ENCODE peak calls at places on chromosomes 3 and 15, in ten cellular contexts. One of them, this sample, is unnamed.

GRCh38 chr3:144429719-144430121 is 458.1 kb downstream of the DIPK2A start:
- DNase-seq in right atrium auricular region: no peak
- DNase-seq in iPS-NIHi11: no peak
- DNase-seq in GM13976: peak; percentile 30
- DNase-seq in right cardiac atrium: no peak
- DNase-seq in EL: no peak
- DNase-seq in NAMALWA: no peak
- DNase-seq in GM19239: no peak
- DNase-seq in NCI-H1436: no peak
- DNase-seq in iris pigment epithelial cell: no peak
- DNase-seq in this sample: no peak

GRCh38 chr3:59609967-59610366 is 560.1 kb upstream of the CFAP20DC start:
- DNase-seq in right atrium auricular region: peak; percentile 66
- DNase-seq in iPS-NIHi11: no peak
- DNase-seq in GM13976: no peak
- DNase-seq in right cardiac atrium: peak; percentile 61
- DNase-seq in EL: no peak
- DNase-seq in NAMALWA: no peak
- DNase-seq in GM19239: no peak
- DNase-seq in NCI-H1436: no peak
- DNase-seq in iris pigment epithelial cell: peak; percentile 35
- DNase-seq in this sample: no peak

GRCh38 chr3:69126999-69127398 is 4.6 kb upstream of the LMOD3 start:
- DNase-seq in right atrium auricular region: no peak
- DNase-seq in iPS-NIHi11: no peak
- DNase-seq in GM13976: no peak
- DNase-seq in right cardiac atrium: no peak
- DNase-seq in EL: no peak
- DNase-seq in NAMALWA: no peak
- DNase-seq in GM19239: no peak
- DNase-seq in NCI-H1436: no peak
- DNase-seq in iris pigment epithelial cell: no peak
- DNase-seq in this sample: no peak

GRCh38 chr3:196941846-196942225 is 492 bp downstream of the NCBP2 start:
- DNase-seq in right atrium auricular region: no peak
- DNase-seq in iPS-NIHi11: peak; percentile 55
- DNase-seq in GM13976: peak; percentile 76
- DNase-seq in right cardiac atrium: peak; percentile 46
- DNase-seq in EL: peak; percentile 58
- DNase-seq in NAMALWA: peak; percentile 65
- DNase-seq in GM19239: no peak
- DNase-seq in NCI-H1436: peak; percentile 35
- DNase-seq in iris pigment epithelial cell: peak; percentile 62
- DNase-seq in this sample: no peak

GRCh38 chr15:71011503-71012155 is 103.6 kb upstream of the THSD4 start:
- DNase-seq in right atrium auricular region: no peak
- DNase-seq in iPS-NIHi11: peak; percentile 43
- DNase-seq in GM13976: no peak
- DNase-seq in right cardiac atrium: no peak
- DNase-seq in EL: peak; percentile 64
- DNase-seq in NAMALWA: peak; percentile 34
- DNase-seq in GM19239: no peak
- DNase-seq in NCI-H1436: no peak
- DNase-seq in iris pigment epithelial cell: peak; percentile 78
- DNase-seq in this sample: no peak

GRCh38 chr3:105806361-105806760 is 62.5 kb downstream of the CBLB start:
- DNase-seq in right atrium auricular region: no peak
- DNase-seq in iPS-NIHi11: no peak
- DNase-seq in GM13976: peak; percentile 24
- DNase-seq in right cardiac atrium: no peak
- DNase-seq in EL: peak; percentile 88
- DNase-seq in NAMALWA: no peak
- DNase-seq in GM19239: no peak
- DNase-seq in NCI-H1436: no peak
- DNase-seq in iris pigment epithelial cell: peak; percentile 80
- DNase-seq in this sample: no peak

GRCh38 chr15:43212299-43212698 is 8.5 kb downstream of the EPB42 start:
- DNase-seq in right atrium auricular region: no peak
- DNase-seq in iPS-NIHi11: no peak
- DNase-seq in GM13976: no peak
- DNase-seq in right cardiac atrium: no peak
- DNase-seq in EL: no peak
- DNase-seq in NAMALWA: no peak
- DNase-seq in GM19239: no peak
- DNase-seq in NCI-H1436: no peak
- DNase-seq in iris pigment epithelial cell: no peak
- DNase-seq in this sample: no peak

GRCh38 chr3:129481783-129482332 is 41.8 kb downstream of the IFT122 start:
- DNase-seq in right atrium auricular region: peak; percentile 86
- DNase-seq in iPS-NIHi11: no peak
- DNase-seq in GM13976: no peak
- DNase-seq in right cardiac atrium: peak; percentile 81
- DNase-seq in EL: peak; percentile 43
- DNase-seq in NAMALWA: no peak
- DNase-seq in GM19239: no peak
- DNase-seq in NCI-H1436: no peak
- DNase-seq in iris pigment epithelial cell: no peak
- DNase-seq in this sample: no peak

GRCh38 chr15:100255644-100256043 is 86.1 kb downstream of the ADAMTS17 start:
- DNase-seq in right atrium auricular region: peak; percentile 16
- DNase-seq in iPS-NIHi11: no peak
- DNase-seq in GM13976: no peak
- DNase-seq in right cardiac atrium: no peak
- DNase-seq in EL: no peak
- DNase-seq in NAMALWA: no peak
- DNase-seq in GM19239: no peak
- DNase-seq in NCI-H1436: no peak
- DNase-seq in iris pigment epithelial cell: no peak
- DNase-seq in this sample: no peak

GRCh38 chr3:39809181-39809994 is at the start of gene MYRIP:
- DNase-seq in right atrium auricular region: no peak
- DNase-seq in iPS-NIHi11: peak; percentile 94
- DNase-seq in GM13976: peak; percentile 63
- DNase-seq in right cardiac atrium: peak; percentile 68
- DNase-seq in EL: peak; percentile 49
- DNase-seq in NAMALWA: no peak
- DNase-seq in GM19239: peak; percentile 70
- DNase-seq in NCI-H1436: peak; percentile 63
- DNase-seq in iris pigment epithelial cell: peak; percentile 5
- DNase-seq in this sample: peak; percentile 84

This sample was measured in islet precursor cell.